ENCODE peak calls at places on chromosome 4, in eight cellular contexts. H is PC-3, S is AG09309, E is choroid plexus epithelial cell, Z is AG04449, G is spleen, O is sigmoid colon, T is neural crest cell. V is an unnamed sample.

GRCh38 chr4:185838514-185839203 is 26.7 kb upstream of the SORBS2 start:
- DNase-seq in H (no peak), S (no peak), E (no peak), Z (no peak), G (no peak), O (no peak), T (no peak), V (no peak)

GRCh38 chr4:102780476-102781144 is 19.8 kb upstream of the MANBA start:
- DNase-seq in H (peak; percentile 89), S (no peak), E (peak; percentile 39), Z (no peak), G (no peak), O (no peak), T (no peak), V (no peak)

GRCh38 chr4:91958651-91959050 is 345.1 kb upstream of the GRID2 start:
- DNase-seq in H (no peak), S (no peak), E (peak; percentile 8), Z (no peak), G (no peak), O (no peak), T (no peak), V (no peak)

GRCh38 chr4:6377626-6378492 is 94.6 kb downstream of the PPP2R2C start:
- DNase-seq in H (no peak), S (no peak), E (no peak), Z (no peak), G (peak; percentile 52), O (no peak), T (no peak), V (no peak)

GRCh38 chr4:15001248-15001824 is 945 bp upstream of the CPEB2 start:
- DNase-seq in H (peak; percentile 53), S (peak; percentile 86), E (peak; percentile 96), Z (peak; percentile 83), G (peak; percentile 92), O (peak; percentile 92), T (peak; percentile 18), V (peak; percentile 51)

GRCh38 chr4:78864405-78865024 is 74.7 kb downstream of the PAQR3 start:
- DNase-seq in H (peak; percentile 78), S (peak; percentile 59), E (peak; percentile 93), Z (peak; percentile 38), G (no peak), O (no peak), T (no peak), V (peak; percentile 34)

GRCh38 chr4:147103403-147103946 is 157.8 kb upstream of the TTC29 start:
- DNase-seq in H (peak; percentile 81), S (peak; percentile 93), E (peak; percentile 97), Z (peak; percentile 91), G (no peak), O (peak; percentile 71), T (no peak), V (no peak)

GRCh38 chr4:134200811-134201215 is 776 bp downstream of the PABPC4L start:
- DNase-seq in H (no peak), S (no peak), E (peak; percentile 13), Z (no peak), G (peak; percentile 66), O (peak; percentile 55), T (no peak), V (peak; percentile 11)

GRCh38 chr4:95505149-95505548 is 43.6 kb downstream of the UNC5C start:
- DNase-seq in H (no peak), S (no peak), E (peak; percentile 13), Z (no peak), G (no peak), O (no peak), T (no peak), V (no peak)

GRCh38 chr4:74546020-74546419 is 101.1 kb downstream of the AREG start:
- DNase-seq in H (no peak), S (no peak), E (peak; percentile 81), Z (no peak), G (no peak), O (no peak), T (no peak), V (no peak)

GRCh38 chr4:152581536-152582160 is 45.8 kb upstream of the FBXW7 start:
- DNase-seq in H (no peak), S (no peak), E (peak; percentile 28), Z (no peak), G (no peak), O (no peak), T (no peak), V (no peak)

GRCh38 chr4:164731827-164732474 is 22.0 kb upstream of the SMIM31 start:
- DNase-seq in H (peak; percentile 63), S (no peak), E (peak; percentile 67), Z (no peak), G (no peak), O (no peak), T (peak; percentile 72), V (peak; percentile 37)

GRCh38 chr4:55768291-55768690 is 51.3 kb upstream of the EXOC1L start:
- DNase-seq in H (peak; percentile 68), S (peak; percentile 62), E (peak; percentile 95), Z (peak; percentile 62), G (no peak), O (no peak), T (no peak), V (peak; percentile 30)

GRCh38 chr4:6943870-6944195 is 34.2 kb downstream of the TBC1D14 start:
- DNase-seq in H (no peak), S (no peak), E (no peak), Z (no peak), G (peak; percentile 63), O (no peak), T (no peak), V (no peak)

GRCh38 chr4:152594981-152595916 is 59.4 kb upstream of the FBXW7 start:
- DNase-seq in H (peak; percentile 24), S (no peak), E (peak; percentile 31), Z (no peak), G (no peak), O (no peak), T (no peak), V (no peak)

GRCh38 chr4:173538903-173539445 is 8.9 kb upstream of the HAND2 start:
- DNase-seq in H (no peak), S (no peak), E (no peak), Z (no peak), G (no peak), O (peak; percentile 75), T (no peak), V (no peak)

DNA sequence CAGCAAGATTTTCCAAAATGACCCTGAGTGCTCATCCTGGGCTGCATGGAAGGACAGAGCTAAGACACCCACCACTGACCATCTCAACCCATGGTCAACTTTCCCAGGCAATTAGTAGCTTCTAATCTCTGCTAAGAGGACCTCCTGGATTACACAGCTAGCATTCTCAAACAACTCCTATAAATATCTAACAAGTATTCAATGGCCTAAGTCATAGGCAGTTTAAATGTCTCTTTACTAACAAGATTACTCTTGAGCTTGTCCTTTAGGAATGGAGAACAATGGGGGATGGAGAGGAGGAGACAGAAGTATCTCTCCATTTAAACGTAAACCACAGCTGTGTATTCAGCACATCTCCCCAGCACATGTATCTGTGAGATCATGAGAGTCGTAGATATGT is 118.1 kb downstream of the WDFY3 start:
- DNase-seq in H (no peak), S (no peak), E (no peak), Z (no peak), G (no peak), O (no peak), T (no peak), V (no peak)
- TF ChIP-seq CTCF in H (no peak), S (no peak), E (no peak), Z (no peak), G (no peak), O (no peak), T (no peak), V (no peak)

GRCh38 chr4:48947731-48948130 is 38.3 kb upstream of the CWH43 start:
- DNase-seq in H (no peak), S (no peak), E (no peak), Z (no peak), G (no peak), O (no peak), T (no peak), V (no peak)
- TF ChIP-seq CTCF in H (no peak), S (no peak), E (peak; percentile 7), Z (no peak), G (no peak), O (no peak), T (no peak), V (peak; percentile 10)

GRCh38 chr4:26821677-26822503 is 38.8 kb upstream of the STIM2 start:
- DNase-seq in H (peak; percentile 7), S (no peak), E (no peak), Z (no peak), G (no peak), O (no peak), T (no peak), V (no peak)
- TF ChIP-seq CTCF in H (no peak), S (no peak), E (no peak), Z (no peak), G (no peak), O (no peak), T (peak; percentile 13), V (no peak)

GRCh38 chr4:29081230-29081955 is 1638.8 kb upstream of the PCDH7 start:
- DNase-seq in H (peak; percentile 54), S (no peak), E (peak; percentile 17), Z (no peak), G (no peak), O (no peak), T (no peak), V (no peak)

GRCh38 chr4:29075366-29075765 is 1644.8 kb upstream of the PCDH7 start:
- DNase-seq in H (no peak), S (no peak), E (no peak), Z (no peak), G (no peak), O (no peak), T (no peak), V (no peak)

GRCh38 chr4:29082684-29083083 is 1637.5 kb upstream of the PCDH7 start:
- DNase-seq in H (peak; percentile 54), S (no peak), E (no peak), Z (no peak), G (no peak), O (no peak), T (no peak), V (no peak)

GRCh38 chr4:29073571-29073970 is 1646.6 kb upstream of the PCDH7 start:
- DNase-seq in H (no peak), S (no peak), E (no peak), Z (no peak), G (no peak), O (no peak), T (no peak), V (no peak)

GRCh38 chr4:29079260-29079659 is 1640.9 kb upstream of the PCDH7 start:
- DNase-seq in H (no peak), S (no peak), E (no peak), Z (no peak), G (no peak), O (no peak), T (no peak), V (no peak)
- TF ChIP-seq CTCF in H (peak; percentile 40), S (no peak), E (no peak), Z (no peak), G (no peak), O (no peak), T (no peak), V (no peak)

GRCh38 chr4:166324321-166324720 is 451.3 kb downstream of the TLL1 start:
- DNase-seq in H (peak; percentile 62), S (no peak), E (peak; percentile 54), Z (no peak), G (no peak), O (no peak), T (peak; percentile 15), V (peak; percentile 67)
- TF ChIP-seq CTCF in H (peak; percentile 68), S (no peak), E (peak; percentile 60), Z (no peak), G (no peak), O (peak; percentile 10), T (peak; percentile 58), V (peak; percentile 80)